ENCODE peak calls at places on chromosome 7, in seven cellular contexts. R is fibroblast of the aortic adventitia, Z is fibroblast of lung, M is tibial nerve, Y is GM20000, F is heart right ventricle, P is Peyer's patch. H is an unnamed sample.

GRCh38 chr7:55478700-55479099 is 93.6 kb downstream of the VOPP1 start:
- DNase-seq in M (no peak), P (no peak), Y (no peak), F (no peak), R (no peak), Z (no peak), H (no peak)

GRCh38 chr7:19397917-19398316 is 252.7 kb upstream of the FERD3L start:
- DNase-seq in P (no peak), F (no peak), Z (peak; percentile 45), Y (peak; percentile 18), M (no peak), R (no peak), H (peak; percentile 26)

GRCh38 chr7:110090113-110090820 is 1000.7 kb upstream of the LRRN3 start:
- DNase-seq in P (no peak), Z (peak; percentile 12), F (no peak), Y (peak; percentile 11), M (no peak), R (no peak), H (peak; percentile 4)

GRCh38 chr7:135519871-135520270 is 10.0 kb upstream of the CNOT4 start:
- DNase-seq in P (no peak), F (no peak), Z (no peak), R (no peak), M (no peak), Y (no peak), H (no peak)

GRCh38 chr7:157854066-157854891 is 517.5 kb downstream of the DNAJB6 start:
- DNase-seq in Z (no peak), M (peak; percentile 88), F (peak; percentile 52), R (no peak), Y (no peak), P (no peak), H (no peak)

GRCh38 chr7:138449580-138449979 is 10.5 kb upstream of the TRIM24 start:
- DNase-seq in R (no peak), Z (no peak), P (no peak), Y (peak; percentile 10), F (no peak), M (no peak), H (no peak)

GRCh38 chr7:31785081-31785480 is 98.1 kb downstream of the PPP1R17 start:
- DNase-seq in M (no peak), Z (peak; percentile 4), R (no peak), F (no peak), P (no peak), Y (no peak), H (no peak)

GRCh38 chr7:18843979-18844378 is 273.5 kb downstream of the TWIST1 start:
- DNase-seq in Y (no peak), M (no peak), P (no peak), Z (no peak), F (no peak), R (no peak), H (no peak)

GRCh38 chr7:22185559-22185958 is 171.4 kb downstream of the RAPGEF5 start:
- DNase-seq in P (no peak), R (no peak), F (no peak), Y (no peak), Z (no peak), M (no peak), H (no peak)

GRCh38 chr7:77226357-77226839 is 26.8 kb upstream of the FGL2 start:
- DNase-seq in P (no peak), F (no peak), M (no peak), Z (no peak), R (peak; percentile 74), Y (no peak), H (no peak)

GRCh38 chr7:103094102-103094501 is 19.2 kb downstream of the ARMC10 start:
- DNase-seq in Z (no peak), F (no peak), M (no peak), R (peak; percentile 22), P (no peak), Y (no peak), H (no peak)

GRCh38 chr7:151917791-151918311 is 38.4 kb upstream of the GALNTL5 start:
- DNase-seq in Z (no peak), R (peak; percentile 52), Y (no peak), M (peak; percentile 33), F (no peak), P (no peak), H (no peak)

GRCh38 chr7:76364198-76364584 is 5.4 kb upstream of the YWHAG start:
- DNase-seq in M (peak; percentile 26), Y (no peak), F (peak; percentile 37), Z (peak; percentile 77), R (peak; percentile 72), P (peak; percentile 45), H (peak; percentile 70)

GRCh38 chr7:33881316-33881715 is 24.0 kb upstream of the BMPER start:
- DNase-seq in P (no peak), Y (no peak), M (no peak), R (no peak), F (no peak), Z (peak; percentile 49), H (peak; percentile 40)

GRCh38 chr7:31906479-31907171 is 163.6 kb downstream of the PDE1C start:
- DNase-seq in F (no peak), P (no peak), Y (no peak), M (no peak), Z (no peak), R (no peak), H (no peak)

GRCh38 chr7:50953820-50954219 is 171.1 kb upstream of the GRB10 start:
- DNase-seq in R (peak; percentile 58), Z (peak; percentile 79), F (peak; percentile 19), M (no peak), P (no peak), Y (no peak), H (peak; percentile 73)

GRCh38 chr7:135799881-135800280 is 51.3 kb upstream of the FAM180A start:
- DNase-seq in P (no peak), Y (no peak), Z (no peak), F (no peak), M (no peak), R (no peak), H (no peak)

GRCh38 chr7:47080816-47081215 is 501.1 kb downstream of the TNS3 start:
- DNase-seq in Z (peak; percentile 50), Y (no peak), F (no peak), M (no peak), P (no peak), R (no peak), H (peak; percentile 35)

GRCh38 chr7:5231811-5232484 is 41.9 kb downstream of the WIPI2 start:
- DNase-seq in F (no peak), M (no peak), Z (no peak), Y (peak; percentile 79), P (no peak), R (no peak), H (no peak)

GRCh38 chr7:54823776-54824175 is 64.8 kb upstream of the SEC61G start:
- DNase-seq in Z (no peak), M (no peak), R (no peak), F (no peak), Y (no peak), P (no peak), H (no peak)

GRCh38 chr7:77766801-77767605 is 31.2 kb downstream of the TMEM60 start:
- DNase-seq in F (no peak), M (no peak), P (no peak), Z (no peak), R (no peak), Y (no peak), H (no peak)

GRCh38 chr7:145036592-145037386 is 200.9 kb upstream of the TPK1 start:
- DNase-seq in Z (peak; percentile 2), M (peak; percentile 67), R (peak; percentile 26), F (peak; percentile 22), P (no peak), Y (peak; percentile 28), H (no peak)
- TF ChIP-seq CTCF in Z (peak; percentile 16), M (peak; percentile 53), R (peak; percentile 57), F (peak; percentile 73), P (peak; percentile 57), Y (peak; percentile 66), H (peak; percentile 64)

GRCh38 chr7:38368191-38368605 is 94.8 kb upstream of the TARP start:
- DNase-seq in Z (peak; percentile 57), Y (peak; percentile 57), F (peak; percentile 62), M (peak; percentile 52), R (peak; percentile 50), P (peak; percentile 67), H (peak; percentile 30)
- TF ChIP-seq CTCF in Z (peak; percentile 73), Y (peak; percentile 59), F (peak; percentile 67), M (peak; percentile 73), R (peak; percentile 78), P (peak; percentile 43), H (peak; percentile 52)

GRCh38 chr7:93890464-93891068 is at the start of gene TFPI2:
- DNase-seq in F (peak; percentile 47), Y (peak; percentile 39), Z (peak; percentile 85), R (peak; percentile 70), P (no peak), M (no peak), H (peak; percentile 82)

GRCh38 chr7:93894426-93894825 is 3.9 kb upstream of the TFPI2 start:
- DNase-seq in F (no peak), Y (no peak), M (no peak), P (no peak), Z (peak; percentile 37), R (peak; percentile 20), H (peak; percentile 27)

GRCh38 chr7:93897680-93898079 is 7.1 kb upstream of the TFPI2 start:
- DNase-seq in R (no peak), Y (no peak), P (no peak), F (no peak), M (no peak), Z (no peak), H (no peak)

GRCh38 chr7:93894966-93895650 is 4.6 kb upstream of the TFPI2 start:
- DNase-seq in Y (no peak), R (peak; percentile 70), M (no peak), F (no peak), Z (peak; percentile 56), P (no peak), H (peak; percentile 48)

GRCh38 chr7:93895859-93896258 is 5.3 kb upstream of the TFPI2 start:
- DNase-seq in Y (no peak), M (no peak), F (no peak), R (no peak), Z (no peak), P (no peak), H (no peak)
- TF ChIP-seq CTCF in Y (no peak), M (no peak), F (no peak), R (no peak), Z (no peak), P (no peak), H (no peak)

GRCh38 chr7:7347045-7347444 is 164.7 kb downstream of the C1GALT1 start:
- DNase-seq in P (no peak), F (no peak), R (no peak), Y (no peak), M (no peak), Z (no peak), H (no peak)

GRCh38 chr7:7349156-7349555 is 166.8 kb downstream of the C1GALT1 start:
- DNase-seq in M (no peak), Z (no peak), F (no peak), Y (no peak), P (no peak), R (no peak), H (no peak)

DNA sequence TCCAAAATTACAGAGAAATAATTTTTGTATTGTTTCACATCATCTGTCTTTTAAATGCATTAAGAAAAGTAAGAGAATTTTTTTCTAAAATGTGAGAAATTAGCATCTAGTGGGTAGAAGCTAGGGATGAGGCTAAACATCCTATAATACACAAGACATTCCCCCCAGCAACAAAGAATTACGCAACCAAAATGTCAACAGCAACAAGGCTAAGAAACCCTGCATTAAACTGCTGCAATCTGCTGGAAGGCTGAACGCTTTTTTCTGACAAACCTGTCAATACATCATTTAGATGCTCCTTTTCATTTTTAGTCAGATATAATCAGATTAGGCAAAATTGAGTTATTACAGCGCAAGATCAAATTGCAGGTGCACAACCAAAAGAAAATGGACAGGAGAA is 162.2 kb downstream of the C1GALT1 start:
- DNase-seq in P (no peak), F (no peak), R (no peak), M (no peak), Z (no peak), Y (no peak), H (no peak)
- TF ChIP-seq CTCF in P (no peak), F (no peak), R (no peak), M (no peak), Z (no peak), Y (no peak), H (no peak)